ENCODE peak calls at places on chromosomes 11 and 22, in five cellular contexts. One of them, this sample, is unnamed.

GRCh38 chr11:126139541-126140091 is 71.8 kb downstream of the RPUSD4 start:
- DNase-seq in omental fat pad: no peak
- DNase-seq in left ventricle myocardium inferior: peak
- DNase-seq in HepG2: no peak
- DNase-seq in lung: no peak
- DNase-seq in this sample: no peak

GRCh38 chr11:28976012-28976800 is 868.0 kb downstream of the METTL15 start:
- DNase-seq in omental fat pad: no peak
- DNase-seq in left ventricle myocardium inferior: no peak
- DNase-seq in HepG2: no peak
- DNase-seq in lung: no peak
- DNase-seq in this sample: no peak

GRCh38 chr11:78831571-78831970 is 256.9 kb upstream of the NARS2 start:
- DNase-seq in omental fat pad: no peak
- DNase-seq in left ventricle myocardium inferior: no peak
- DNase-seq in HepG2: no peak
- DNase-seq in lung: no peak
- DNase-seq in this sample: no peak

GRCh38 chr11:66840317-66841091 is 2.7 kb upstream of the RCE1 start:
- DNase-seq in omental fat pad: no peak
- DNase-seq in left ventricle myocardium inferior: no peak
- DNase-seq in HepG2: no peak
- DNase-seq in lung: no peak
- DNase-seq in this sample: no peak

GRCh38 chr11:92626624-92627023 is 342.8 kb upstream of the MTNR1B start:
- DNase-seq in omental fat pad: no peak
- DNase-seq in left ventricle myocardium inferior: no peak
- DNase-seq in HepG2: no peak
- DNase-seq in lung: no peak
- DNase-seq in this sample: no peak

GRCh38 chr22:24968066-24968561 is 15.6 kb downstream of the KIAA1671 start:
- DNase-seq in omental fat pad: no peak
- DNase-seq in left ventricle myocardium inferior: no peak
- DNase-seq in HepG2: no peak
- DNase-seq in lung: no peak
- DNase-seq in this sample: no peak

GRCh38 chr22:17381237-17381913 is 12.1 kb downstream of the CECR2 start:
- DNase-seq in omental fat pad: no peak
- DNase-seq in left ventricle myocardium inferior: no peak
- DNase-seq in HepG2: peak
- DNase-seq in lung: no peak
- DNase-seq in this sample: no peak

GRCh38 chr11:83070878-83071640 is 638 bp downstream of the RAB30 start:
- DNase-seq in omental fat pad: no peak
- DNase-seq in left ventricle myocardium inferior: peak
- DNase-seq in HepG2: no peak
- DNase-seq in lung: no peak
- DNase-seq in this sample: no peak

GRCh38 chr11:66691311-66691980 is 13.8 kb upstream of the RBM4B start:
- DNase-seq in omental fat pad: no peak
- DNase-seq in left ventricle myocardium inferior: no peak
- DNase-seq in HepG2: no peak
- DNase-seq in lung: no peak
- DNase-seq in this sample: no peak

GRCh38 chr11:64186205-64187165 is 514 bp downstream of the STIP1 start:
- DNase-seq in omental fat pad: no peak
- DNase-seq in left ventricle myocardium inferior: no peak
- DNase-seq in HepG2: no peak
- DNase-seq in lung: no peak
- DNase-seq in this sample: no peak

GRCh38 chr11:126461096-126461440 is 105.6 kb downstream of the ST3GAL4 start:
- DNase-seq in omental fat pad: no peak
- DNase-seq in left ventricle myocardium inferior: no peak
- DNase-seq in HepG2: no peak
- DNase-seq in lung: no peak
- DNase-seq in this sample: no peak

GRCh38 chr11:126927628-126928027 is 72.9 kb downstream of the KIRREL3 start:
- DNase-seq in omental fat pad: no peak
- DNase-seq in left ventricle myocardium inferior: no peak
- DNase-seq in HepG2: no peak
- DNase-seq in lung: peak
- DNase-seq in this sample: no peak

GRCh38 chr11:123561046-123561781 is 93.2 kb downstream of the SCN3B start:
- DNase-seq in omental fat pad: no peak
- DNase-seq in left ventricle myocardium inferior: peak
- DNase-seq in HepG2: peak
- DNase-seq in lung: no peak
- DNase-seq in this sample: no peak

GRCh38 chr11:6746086-6746618 is 25.6 kb downstream of the OR2AG2 start:
- DNase-seq in omental fat pad: no peak
- DNase-seq in left ventricle myocardium inferior: no peak
- DNase-seq in HepG2: no peak
- DNase-seq in lung: no peak
- DNase-seq in this sample: no peak

GRCh38 chr11:102798012-102798746 is at the start of gene MMP1:
- DNase-seq in omental fat pad: no peak
- DNase-seq in left ventricle myocardium inferior: no peak
- DNase-seq in HepG2: no peak
- DNase-seq in lung: no peak
- DNase-seq in this sample: no peak

GRCh38 chr11:110505514-110506284 is 76.0 kb downstream of the FDX1 start:
- DNase-seq in omental fat pad: no peak
- DNase-seq in left ventricle myocardium inferior: peak
- DNase-seq in HepG2: no peak
- DNase-seq in lung: no peak
- DNase-seq in this sample: no peak

GRCh38 chr22:35111244-35111643 is 45.3 kb downstream of the ISX start:
- DNase-seq in omental fat pad: no peak
- DNase-seq in left ventricle myocardium inferior: no peak
- DNase-seq in HepG2: no peak
- DNase-seq in lung: no peak
- DNase-seq in this sample: no peak

GRCh38 chr22:48181168-48181955 is 1418.9 kb downstream of the TBC1D22A start:
- DNase-seq in omental fat pad: no peak
- DNase-seq in left ventricle myocardium inferior: no peak
- DNase-seq in HepG2: no peak
- DNase-seq in lung: no peak
- DNase-seq in this sample: no peak

GRCh38 chr22:22959147-22959827 is 71.7 kb downstream of the IGLL5 start:
- DNase-seq in omental fat pad: peak
- DNase-seq in left ventricle myocardium inferior: peak
- DNase-seq in HepG2: peak
- DNase-seq in lung: peak
- DNase-seq in this sample: no peak

GRCh38 chr22:24107668-24108067 is 73.6 kb upstream of the SUSD2 start:
- DNase-seq in omental fat pad: peak
- DNase-seq in left ventricle myocardium inferior: peak
- DNase-seq in HepG2: no peak
- DNase-seq in lung: peak
- DNase-seq in this sample: no peak

GRCh38 chr11:62431171-62431895 is 12.5 kb downstream of the SCGB1A1 start:
- DNase-seq in omental fat pad: no peak
- DNase-seq in left ventricle myocardium inferior: no peak
- DNase-seq in HepG2: no peak
- DNase-seq in lung: no peak
- DNase-seq in this sample: no peak

GRCh38 chr22:38186429-38186828 is 4.8 kb upstream of the PLA2G6 start:
- DNase-seq in omental fat pad: no peak
- DNase-seq in left ventricle myocardium inferior: no peak
- DNase-seq in HepG2: no peak
- DNase-seq in lung: no peak
- DNase-seq in this sample: no peak

GRCh38 chr11:125871391-125872137 is 15.9 kb upstream of the HYLS1 start:
- DNase-seq in omental fat pad: peak
- DNase-seq in left ventricle myocardium inferior: no peak
- DNase-seq in HepG2: peak
- DNase-seq in lung: no peak
- DNase-seq in this sample: peak

GRCh38 chr11:113615098-113615497 is 91.0 kb downstream of the TMPRSS5 start:
- DNase-seq in omental fat pad: no peak
- DNase-seq in left ventricle myocardium inferior: no peak
- DNase-seq in HepG2: no peak
- DNase-seq in lung: no peak
- DNase-seq in this sample: no peak

GRCh38 chr11:61120865-61121831 is 18.9 kb downstream of the CD5 start:
- DNase-seq in omental fat pad: no peak
- DNase-seq in left ventricle myocardium inferior: peak
- DNase-seq in HepG2: no peak
- DNase-seq in lung: no peak
- DNase-seq in this sample: no peak

GRCh38 chr11:762421-763072 is 14.7 kb downstream of the GATD1 start:
- DNase-seq in omental fat pad: no peak
- DNase-seq in left ventricle myocardium inferior: no peak
- DNase-seq in HepG2: no peak
- DNase-seq in lung: peak
- DNase-seq in this sample: no peak

GRCh38 chr11:39327302-39327701 is 2132.2 kb downstream of the LRRC4C start:
- DNase-seq in omental fat pad: no peak
- DNase-seq in left ventricle myocardium inferior: no peak
- DNase-seq in HepG2: no peak
- DNase-seq in lung: no peak
- DNase-seq in this sample: no peak

DNA sequence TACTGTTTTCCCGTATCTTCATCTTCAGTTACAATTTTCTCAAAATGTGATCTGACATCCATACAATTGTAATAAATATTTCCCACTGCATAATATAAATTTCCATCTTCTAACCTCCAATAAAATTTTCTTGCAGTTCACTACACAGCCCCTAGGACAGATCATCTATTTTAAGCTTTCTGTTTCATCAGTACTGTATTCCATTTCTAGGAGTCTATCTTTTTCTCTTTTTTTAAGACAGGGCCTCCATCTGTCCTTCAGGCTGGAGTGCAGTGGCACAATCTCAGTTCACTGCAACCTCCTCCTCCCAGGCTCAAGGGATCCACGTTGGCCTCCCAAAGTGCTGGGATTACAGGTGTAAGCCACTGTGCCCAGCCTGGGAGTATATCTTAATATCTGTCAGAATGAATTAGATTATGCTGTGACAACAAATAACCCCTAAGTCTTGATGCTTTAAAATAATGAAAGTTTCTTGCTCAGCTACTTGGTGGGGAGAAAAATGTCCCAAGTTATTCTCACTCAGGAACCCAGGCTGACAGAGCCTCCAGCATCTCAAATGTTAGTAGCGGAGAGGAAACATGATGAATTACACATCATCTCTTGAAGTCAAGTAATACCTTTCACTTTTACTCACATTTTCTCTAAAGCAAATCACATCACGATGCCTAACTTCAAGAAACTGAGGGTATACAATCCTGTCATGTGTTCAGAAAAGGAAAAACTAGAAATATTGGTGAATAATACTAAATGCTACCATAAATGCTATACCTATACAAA is 92.2 kb downstream of the BUD13 start:
- DNase-seq in omental fat pad: no peak
- DNase-seq in left ventricle myocardium inferior: no peak
- DNase-seq in HepG2: no peak
- DNase-seq in lung: no peak
- DNase-seq in this sample: no peak
- TF ChIP-seq CTCF in omental fat pad: no peak
- TF ChIP-seq CTCF in left ventricle myocardium inferior: no peak
- TF ChIP-seq CTCF in HepG2: no peak
- TF ChIP-seq CTCF in lung: no peak
- TF ChIP-seq CTCF in this sample: no peak

GRCh38 chr11:84541711-84542340 is 1085.3 kb downstream of the DLG2 start:
- DNase-seq in omental fat pad: no peak
- DNase-seq in left ventricle myocardium inferior: no peak
- DNase-seq in HepG2: no peak
- DNase-seq in lung: no peak
- DNase-seq in this sample: no peak
- TF ChIP-seq CTCF in omental fat pad: no peak
- TF ChIP-seq CTCF in left ventricle myocardium inferior: no peak
- TF ChIP-seq CTCF in HepG2: no peak
- TF ChIP-seq CTCF in lung: no peak
- TF ChIP-seq CTCF in this sample: no peak

GRCh38 chr11:9825895-9826294 is 162.0 kb downstream of the SWAP70 start:
- DNase-seq in omental fat pad: no peak
- DNase-seq in left ventricle myocardium inferior: no peak
- DNase-seq in HepG2: peak
- DNase-seq in lung: no peak
- DNase-seq in this sample: no peak

GRCh38 chr11:9826390-9826789 is 162.5 kb downstream of the SWAP70 start:
- DNase-seq in omental fat pad: no peak
- DNase-seq in left ventricle myocardium inferior: no peak
- DNase-seq in HepG2: no peak
- DNase-seq in lung: no peak
- DNase-seq in this sample: no peak

GRCh38 chr11:9823887-9824385 is 160.1 kb downstream of the SWAP70 start:
- DNase-seq in omental fat pad: no peak
- DNase-seq in left ventricle myocardium inferior: no peak
- DNase-seq in HepG2: no peak
- DNase-seq in lung: no peak
- DNase-seq in this sample: no peak

GRCh38 chr11:9823439-9823838 is 159.6 kb downstream of the SWAP70 start:
- DNase-seq in omental fat pad: no peak
- DNase-seq in left ventricle myocardium inferior: no peak
- DNase-seq in HepG2: no peak
- DNase-seq in lung: no peak
- DNase-seq in this sample: no peak

GRCh38 chr11:9825315-9825714 is 161.4 kb downstream of the SWAP70 start:
- DNase-seq in omental fat pad: no peak
- DNase-seq in left ventricle myocardium inferior: no peak
- DNase-seq in HepG2: no peak
- DNase-seq in lung: no peak
- DNase-seq in this sample: no peak
- TF ChIP-seq CTCF in omental fat pad: no peak
- TF ChIP-seq CTCF in left ventricle myocardium inferior: no peak
- TF ChIP-seq CTCF in HepG2: no peak
- TF ChIP-seq CTCF in lung: no peak
- TF ChIP-seq CTCF in this sample: no peak

DNA sequence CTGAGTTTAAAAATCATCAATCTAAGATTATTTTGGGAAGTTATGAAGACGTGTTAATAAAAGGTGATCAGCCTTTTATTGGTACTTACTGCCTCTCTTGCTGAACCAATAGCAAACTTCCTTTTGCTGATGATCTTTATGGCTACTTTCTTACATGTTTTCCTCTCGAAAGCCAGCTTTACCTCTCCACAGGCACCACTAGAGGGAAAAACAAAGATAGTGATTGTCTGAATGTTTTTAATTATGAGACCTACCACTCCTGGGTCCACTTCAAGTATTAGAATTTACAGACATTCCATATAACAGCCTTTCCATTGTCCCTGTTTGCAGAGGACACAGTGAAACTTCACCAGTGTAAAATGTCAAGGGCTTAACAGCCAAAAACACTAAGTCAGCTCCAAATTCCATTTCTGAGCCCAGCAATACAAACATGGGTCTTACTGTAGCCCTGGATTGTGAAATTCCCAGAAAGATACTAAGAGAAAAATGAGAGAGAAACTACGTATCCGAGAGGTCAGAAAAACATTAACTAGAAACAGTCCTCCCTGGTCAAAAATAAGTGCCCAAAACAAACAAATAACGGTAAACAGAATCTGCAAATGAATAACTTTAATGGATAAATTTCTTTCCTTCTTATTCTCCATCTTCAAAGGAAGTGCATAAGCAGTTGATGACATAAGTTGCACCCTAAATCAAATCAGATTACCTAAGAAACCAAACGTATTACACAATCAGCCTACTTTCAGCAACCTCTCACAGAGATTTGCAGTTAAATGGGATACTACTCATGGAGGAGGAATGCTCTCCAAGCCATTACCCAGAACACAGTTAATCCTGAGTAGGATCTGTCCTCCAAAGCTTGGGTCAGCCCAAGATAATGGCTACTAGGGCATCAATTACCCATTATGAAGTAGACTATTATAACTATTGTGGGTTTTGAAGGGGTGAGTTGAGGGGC is 29.5 kb downstream of the CHEK2 start:
- DNase-seq in omental fat pad: no peak
- DNase-seq in left ventricle myocardium inferior: no peak
- DNase-seq in HepG2: peak
- DNase-seq in lung: no peak
- DNase-seq in this sample: no peak
- TF ChIP-seq CTCF in omental fat pad: no peak
- TF ChIP-seq CTCF in left ventricle myocardium inferior: no peak
- TF ChIP-seq CTCF in HepG2: peak
- TF ChIP-seq CTCF in lung: no peak
- TF ChIP-seq CTCF in this sample: no peak

This sample was measured in D721Med.